ENCODE peak calls at places on chromosomes 6 and 20, in seven cellular contexts. B, K, G, W, D, L and Y are unnamed samples.

GRCh38 chr6:155493694-155494143 is 38.1 kb upstream of the NOX3 start:
- DNase-seq in G (peak; percentile 96), K (peak; percentile 41), L (peak; percentile 85), W (peak; percentile 100), B (peak; percentile 46), D (peak; percentile 100), Y (no peak)

GRCh38 chr6:161076211-161076677 is 84.7 kb downstream of the MAP3K4 start:
- DNase-seq in D (no peak), K (no peak), B (no peak), L (no peak), G (no peak), W (no peak), Y (peak; percentile 59)

GRCh38 chr6:37538107-37538506 is 38.4 kb upstream of the CCDC167 start:
- DNase-seq in D (no peak), B (no peak), L (peak; percentile 45), G (peak; percentile 20), W (no peak), K (peak; percentile 50), Y (no peak)

GRCh38 chr20:52833901-52834300 is 138.3 kb upstream of the TSHZ2 start:
- DNase-seq in D (no peak), B (no peak), W (no peak), G (no peak), K (no peak), L (no peak), Y (no peak)

GRCh38 chr20:31484001-31484400 is 8.9 kb downstream of the REM1 start:
- DNase-seq in L (no peak), B (no peak), W (no peak), G (peak; percentile 36), D (no peak), K (no peak), Y (no peak)

GRCh38 chr6:7313505-7314165 is 636 bp upstream of the SSR1 start:
- DNase-seq in L (no peak), W (no peak), B (no peak), D (no peak), G (no peak), K (peak; percentile 61), Y (no peak)

GRCh38 chr6:37565267-37566208 is 65.8 kb upstream of the CCDC167 start:
- DNase-seq in G (peak; percentile 21), D (no peak), B (no peak), W (no peak), L (no peak), K (no peak), Y (no peak)

GRCh38 chr6:2524090-2524489 is 226.6 kb downstream of the MYLK4 start:
- DNase-seq in B (no peak), K (no peak), G (peak; percentile 7), W (no peak), D (no peak), L (no peak), Y (no peak)

GRCh38 chr20:12198281-12198680 is 280.6 kb downstream of the BTBD3 start:
- DNase-seq in D (no peak), W (no peak), G (no peak), L (no peak), B (no peak), K (no peak), Y (no peak)

GRCh38 chr20:33069706-33070105 is 9.7 kb upstream of the BPIFB4 start:
- DNase-seq in G (no peak), D (no peak), L (no peak), B (no peak), W (no peak), K (no peak), Y (no peak)

GRCh38 chr6:165060636-165061190 is 248.7 kb downstream of the C6orf118 start:
- DNase-seq in K (no peak), G (no peak), W (no peak), B (no peak), L (no peak), D (peak; percentile 44), Y (no peak)

GRCh38 chr20:35893942-35894341 is 60.4 kb downstream of the SCAND1 start:
- DNase-seq in L (no peak), D (no peak), B (no peak), W (no peak), G (no peak), K (no peak), Y (no peak)

GRCh38 chr6:39189915-39190544 is 39.2 kb downstream of the KCNK5 start:
- DNase-seq in K (no peak), W (peak; percentile 3), G (no peak), B (peak; percentile 72), L (no peak), D (no peak), Y (peak; percentile 20)

DNA sequence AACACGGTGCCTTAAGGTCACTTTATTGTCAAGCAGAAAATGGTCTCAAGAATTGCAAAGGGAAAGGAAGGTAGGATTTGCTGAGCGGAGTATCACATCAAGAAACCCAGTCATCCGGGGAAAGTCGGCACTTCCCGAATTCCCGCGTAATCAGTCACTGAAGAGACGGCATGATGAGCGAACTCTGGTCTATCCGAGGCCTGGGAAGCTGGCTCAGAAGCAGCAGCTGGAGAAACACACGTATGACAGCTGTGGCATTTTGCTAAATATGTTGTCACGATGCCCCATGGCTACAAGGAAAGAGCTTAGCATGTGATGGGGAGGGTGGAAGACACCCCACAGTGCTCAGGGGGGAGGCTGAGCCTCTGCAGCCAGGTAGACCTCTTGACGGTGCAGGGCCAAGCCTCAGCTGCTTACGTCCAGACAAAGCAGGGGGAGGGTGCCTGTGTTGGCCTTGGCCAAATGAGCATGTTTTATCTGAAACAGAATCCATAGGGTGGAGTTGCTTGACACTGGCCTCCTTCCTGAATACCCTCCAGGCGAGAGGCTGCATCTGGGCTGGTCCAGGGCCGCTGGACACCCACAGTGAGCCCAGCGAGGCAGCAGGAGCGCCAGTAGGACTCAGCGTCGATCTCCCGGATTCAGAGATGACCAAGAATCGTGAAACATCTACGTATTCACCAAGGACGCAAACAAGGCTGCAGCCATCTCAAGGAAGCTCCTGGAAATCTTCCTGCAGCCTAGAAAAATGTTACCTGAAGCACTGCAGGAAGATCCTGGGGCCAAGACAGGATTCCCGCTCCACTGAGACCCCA is 118.8 kb upstream of the AFDN start:
- DNase-seq in K (no peak), W (no peak), B (no peak), L (no peak), G (no peak), D (no peak), Y (no peak)
- H3K27ac ChIP-seq in K (no peak overlapping the region), W (no peak overlapping the region), B (no peak overlapping the region), L (no peak overlapping the region), G (no peak overlapping the region), D (no peak overlapping the region), Y (no peak overlapping the region)

DNA sequence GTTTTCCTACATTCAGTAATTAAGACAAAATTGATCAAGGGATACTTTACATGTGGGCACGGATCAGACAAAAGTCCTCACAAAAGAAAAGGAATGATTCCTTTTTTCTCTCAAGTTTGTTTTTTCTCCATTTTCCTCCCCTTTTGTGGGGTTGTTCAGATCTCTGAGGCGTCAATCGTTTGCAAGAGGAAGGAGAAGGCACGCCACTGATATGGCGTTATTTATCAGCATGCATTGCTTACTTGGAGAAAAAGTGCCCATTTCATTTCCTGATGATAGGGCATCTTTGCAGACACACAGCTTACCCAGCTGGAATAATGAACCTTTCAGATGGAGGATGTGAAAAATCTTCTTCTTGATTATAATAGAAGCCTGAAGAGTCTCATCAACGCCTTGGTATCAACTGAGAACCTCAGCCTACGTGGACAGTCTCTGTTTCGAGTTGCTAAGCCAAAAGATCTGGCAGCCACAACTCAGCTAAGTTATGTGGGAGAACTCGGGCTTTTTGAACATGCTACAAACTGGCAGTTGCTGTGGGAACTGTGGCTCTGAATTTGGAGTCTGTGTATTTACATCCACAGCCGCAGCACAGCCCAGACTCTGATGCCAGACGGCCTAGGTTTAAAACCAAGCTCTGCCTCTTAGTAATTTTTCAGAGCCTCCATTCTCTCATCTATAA is 36.0 kb downstream of the RIPOR2 start:
- DNase-seq in K (no peak), B (no peak), W (no peak), L (no peak), D (peak; percentile 52), G (no peak), Y (no peak)
- H3K4me1 ChIP-seq in K (no peaks in the 10 kb centered on the region), B (no peaks in the 10 kb centered on the region), W (peaks cover 9% of the 10 kb centered on the region), L (no peaks in the 10 kb centered on the region), D (peaks cover 8% of the 10 kb centered on the region), G (no peaks in the 10 kb centered on the region), Y (peaks cover 56% of the 10 kb centered on the region)

GRCh38 chr6:43900560-43901329 is 130.7 kb downstream of the VEGFA start:
- DNase-seq in B (no peak), W (no peak), L (no peak), G (no peak), K (no peak), D (no peak), Y (no peak)
- H3K4me3 ChIP-seq in B (no peak overlapping the region), W (no peak overlapping the region), L (no peak overlapping the region), G (no peak overlapping the region), K (no peak overlapping the region), D (no peak overlapping the region), Y (no peak overlapping the region)

GRCh38 chr6:15627829-15628228 is 35.0 kb downstream of the DTNBP1 start:
- DNase-seq in L (no peak), K (no peak), B (no peak), D (no peak), W (no peak), G (peak; percentile 36), Y (no peak)
- H3K27ac ChIP-seq in L (no peak overlapping the region), K (no peak overlapping the region), B (no peak overlapping the region), D (no peak overlapping the region), W (no peak overlapping the region), G (no peak overlapping the region), Y (no peak overlapping the region)

DNA sequence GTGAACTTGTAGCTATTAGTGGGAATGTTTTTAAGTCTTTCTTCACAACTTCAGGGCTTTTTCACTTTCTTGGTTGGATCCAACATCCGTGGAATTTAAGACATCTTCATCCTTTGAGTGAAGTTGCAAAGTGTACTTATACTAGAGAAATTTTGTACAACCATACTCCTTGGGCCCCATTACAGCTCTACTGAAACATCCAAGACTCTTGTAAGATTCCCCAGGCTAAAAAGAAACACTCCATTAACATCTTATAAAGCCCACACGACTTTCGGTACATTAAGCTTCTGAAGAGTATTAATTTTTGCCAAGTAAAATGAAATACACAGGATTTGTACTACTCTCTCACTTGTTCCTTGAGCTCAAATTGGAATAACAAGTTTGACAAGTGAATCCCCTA is 5.4 kb downstream of the PCNA start:
- DNase-seq in K (no peak), L (no peak), W (no peak), G (no peak), D (no peak), B (no peak), Y (no peak)
- H3K4me1 ChIP-seq in K (peaks cover 39% of the 10 kb centered on the region), L (peaks cover 12% of the 10 kb centered on the region), W (peaks cover 1% of the 10 kb centered on the region), G (peaks cover 33% of the 10 kb centered on the region), D (peaks cover 6% of the 10 kb centered on the region), B (peaks cover 32% of the 10 kb centered on the region), Y (peaks cover 38% of the 10 kb centered on the region)